ENCODE peak calls at places on chromosomes 12 and 14, in ten cellular contexts. V, B, T, J, S, C, L, K, X and F are unnamed samples.

GRCh38 chr12:116697305-116698130 is 40.4 kb downstream of the SPRING1 start:
- DNase-seq in V (peak; percentile 67), B (no peak), T (no peak), J (no peak), S (no peak), C (no peak), L (no peak), K (no peak), X (no peak), F (no peak)

GRCh38 chr12:12999959-13000615 is at the start of gene HEBP1:
- DNase-seq in V (peak; percentile 97), B (peak; percentile 99), T (peak; percentile 55), J (peak; percentile 99), S (peak; percentile 95), C (peak; percentile 96), L (peak; percentile 98), K (no peak), X (peak; percentile 97), F (peak; percentile 95)

GRCh38 chr12:124804011-124804621 is 59.5 kb downstream of the SCARB1 start:
- DNase-seq in V (peak; percentile 75), B (no peak), T (peak; percentile 23), J (no peak), S (no peak), C (no peak), L (peak; percentile 79), K (no peak), X (no peak), F (no peak)

GRCh38 chr12:49921299-49921698 is 17.6 kb upstream of the FAIM2 start:
- DNase-seq in V (no peak), B (no peak), T (no peak), J (no peak), S (no peak), C (no peak), L (no peak), K (no peak), X (no peak), F (no peak)

GRCh38 chr12:68269727-68270126 is 16.3 kb upstream of the IL22 start:
- DNase-seq in V (no peak), B (no peak), T (no peak), J (no peak), S (no peak), C (no peak), L (no peak), K (no peak), X (no peak), F (no peak)

GRCh38 chr12:97960741-97961608 is 498.4 kb downstream of the RMST start:
- DNase-seq in V (peak; percentile 28), B (no peak), T (no peak), J (no peak), S (no peak), C (no peak), L (no peak), K (no peak), X (peak; percentile 53), F (no peak)

GRCh38 chr12:78764913-78765312 is 99.7 kb upstream of the SYT1 start:
- DNase-seq in V (no peak), B (no peak), T (no peak), J (no peak), S (no peak), C (no peak), L (no peak), K (no peak), X (no peak), F (no peak)

GRCh38 chr14:99146991-99147740 is 124.8 kb downstream of the BCL11B start:
- DNase-seq in V (peak; percentile 16), B (no peak), T (no peak), J (no peak), S (no peak), C (no peak), L (no peak), K (no peak), X (no peak), F (peak; percentile 46)

GRCh38 chr12:108193922-108194321 is 64.8 kb downstream of the WSCD2 start:
- DNase-seq in V (no peak), B (no peak), T (no peak), J (no peak), S (no peak), C (no peak), L (no peak), K (no peak), X (peak; percentile 45), F (no peak)

GRCh38 chr14:96410119-96410518 is 18.2 kb downstream of the AK7 start:
- DNase-seq in V (no peak), B (no peak), T (no peak), J (no peak), S (no peak), C (no peak), L (no peak), K (no peak), X (no peak), F (no peak)

GRCh38 chr14:22339277-22339676 is 249.7 kb downstream of the DAD1 start:
- DNase-seq in V (peak; percentile 46), B (peak; percentile 88), T (peak; percentile 96), J (peak; percentile 88), S (no peak), C (no peak), L (peak; percentile 88), K (peak; percentile 96), X (no peak), F (peak; percentile 78)

GRCh38 chr12:54588110-54588831 is at the start of gene PPP1R1A:
- DNase-seq in V (peak; percentile 51), B (peak; percentile 75), T (no peak), J (no peak), S (no peak), C (no peak), L (peak; percentile 75), K (no peak), X (no peak), F (no peak)